ENCODE peak calls at places on chromosomes 6 and 20, in eight cellular contexts. A, Q, M, U, Y, H, D and G are unnamed samples.
A peak's percentile ranks its signal among the peaks of the same experiment; 100 is the strongest.

GRCh38 chr6:25971187-25971811 is 8.7 kb downstream of the TRIM38 start:
- DNase-seq in M (no peak), U (no peak), Y (peak; percentile 47), Q (no peak), H (peak; percentile 74), A (no peak), D (peak; percentile 95), G (no peak)

GRCh38 chr6:131470549-131470948 is 102.5 kb upstream of the ARG1 start:
- DNase-seq in U (no peak), D (no peak), H (no peak), A (no peak), Q (no peak), M (peak; percentile 50), Y (no peak), G (no peak)

GRCh38 chr20:57622579-57623381 is 2.6 kb upstream of the ZBP1 start:
- DNase-seq in M (no peak), Q (peak; percentile 80), H (peak; percentile 80), D (peak; percentile 79), U (peak; percentile 84), A (peak; percentile 48), Y (peak; percentile 26), G (peak; percentile 100)

GRCh38 chr6:43013020-43013842 is 515 bp downstream of the MEA1 start:
- DNase-seq in Y (no peak), H (no peak), A (no peak), D (peak; percentile 34), M (no peak), Q (no peak), U (no peak), G (no peak)

GRCh38 chr20:44056010-44056698 is 130.8 kb downstream of the JPH2 start:
- DNase-seq in A (peak; percentile 22), H (no peak), U (no peak), Y (no peak), D (no peak), M (no peak), Q (peak; percentile 55), G (peak; percentile 70)

GRCh38 chr6:168506460-168506859 is 65.5 kb downstream of the SMOC2 start:
- DNase-seq in A (no peak), U (no peak), Y (no peak), M (no peak), H (no peak), D (no peak), Q (no peak), G (no peak)

GRCh38 chr6:6546318-6547110 is 42.0 kb upstream of the LY86 start:
- DNase-seq in Q (peak; percentile 73), M (peak; percentile 69), U (peak; percentile 83), A (peak; percentile 6), H (peak; percentile 84), Y (peak; percentile 24), D (peak; percentile 37), G (no peak)

GRCh38 chr20:56285496-56285895 is 37.0 kb downstream of the MC3R start:
- DNase-seq in Q (no peak), D (no peak), U (no peak), H (no peak), A (no peak), Y (no peak), M (no peak), G (no peak)

GRCh38 chr20:6277661-6278060 is 154.8 kb upstream of the FERMT1 start:
- DNase-seq in A (no peak), Y (no peak), U (no peak), Q (no peak), H (no peak), D (no peak), M (no peak), G (no peak)

GRCh38 chr20:49219924-49220831 is 962 bp downstream of the DDX27 start:
- DNase-seq in Q (no peak), D (no peak), H (no peak), Y (no peak), A (no peak), U (peak; percentile 73), M (no peak), G (no peak)

GRCh38 chr20:8190043-8190880 is 58.2 kb downstream of the PLCB1 start:
- DNase-seq in Y (no peak), H (no peak), U (no peak), A (no peak), M (no peak), D (no peak), Q (no peak), G (no peak)

GRCh38 chr6:81995548-81996289 is 243.2 kb upstream of the TENT5A start:
- DNase-seq in H (no peak), A (no peak), M (no peak), Q (no peak), D (peak; percentile 78), Y (no peak), U (no peak), G (no peak)

GRCh38 chr6:125804264-125804663 is 13.5 kb downstream of the NCOA7 start:
- DNase-seq in M (no peak), A (peak; percentile 32), Q (no peak), H (no peak), D (no peak), U (no peak), Y (no peak), G (no peak)

GRCh38 chr6:36731622-36732310 is 34.1 kb downstream of the RAB44 start:
- DNase-seq in A (no peak), Q (no peak), D (no peak), M (peak; percentile 28), U (no peak), Y (no peak), H (peak; percentile 57), G (no peak)

GRCh38 chr6:127907960-127908640 is 7.2 kb upstream of the THEMIS start:
- DNase-seq in U (no peak), D (no peak), H (no peak), M (no peak), A (peak; percentile 22), Q (no peak), Y (no peak), G (no peak)
- H3K27ac ChIP-seq in U (no peak overlapping the region), D (no peak overlapping the region), H (no peak overlapping the region), M (no peak overlapping the region), A (peak overlapping the region; percentile 74), Q (no peak overlapping the region), Y (no peak overlapping the region), G (no peak overlapping the region)

GRCh38 chr6:146916435-146917015 is 287.7 kb upstream of the STXBP5 start:
- DNase-seq in A (no peak), Q (no peak), M (no peak), Y (no peak), U (no peak), D (no peak), H (no peak), G (no peak)
- H3K27ac ChIP-seq in A (no peak overlapping the region), Q (no peak overlapping the region), M (no peak overlapping the region), Y (no peak overlapping the region), U (no peak overlapping the region), D (peak overlapping the region; percentile 100), H (no peak overlapping the region), G (peak overlapping the region; percentile 99)

GRCh38 chr20:25100914-25101313 is 19.0 kb upstream of the VSX1 start:
- DNase-seq in Q (no peak), M (no peak), D (no peak), Y (no peak), U (no peak), A (no peak), H (no peak), G (no peak)

GRCh38 chr20:25103526-25103925 is 21.6 kb upstream of the VSX1 start:
- DNase-seq in M (no peak), D (no peak), H (no peak), A (no peak), U (no peak), Q (no peak), Y (no peak), G (no peak)

DNA sequence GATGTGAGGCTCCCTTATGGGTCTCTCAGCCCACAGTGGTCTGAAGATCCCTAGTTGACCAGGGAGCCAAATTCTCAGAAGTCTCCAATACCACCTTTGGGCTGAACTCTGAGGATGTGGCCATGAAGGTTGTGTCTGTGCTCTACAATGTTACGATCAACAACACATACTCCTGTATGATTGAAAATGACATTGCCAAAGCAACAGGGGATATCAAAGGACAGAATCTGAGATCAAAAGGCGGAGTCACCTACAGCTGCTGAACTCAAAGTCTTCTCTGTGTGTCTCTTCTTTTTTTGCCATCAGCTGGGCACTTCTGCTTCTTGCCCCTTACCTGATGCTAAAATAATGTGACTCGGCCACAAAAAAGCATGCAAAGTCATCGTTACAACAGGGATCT is 17.6 kb upstream of the VSX1 start:
- DNase-seq in Y (no peak), A (no peak), H (no peak), D (no peak), U (no peak), Q (no peak), M (no peak), G (no peak)
- H3K27ac ChIP-seq in Y (no peak overlapping the region), A (no peak overlapping the region), H (no peak overlapping the region), D (no peak overlapping the region), U (no peak overlapping the region), Q (no peak overlapping the region), M (no peak overlapping the region), G (no peak overlapping the region)

GRCh38 chr6:157079774-157080173 is 243.5 kb downstream of the TMEM242 start:
- DNase-seq in U (no peak), Q (no peak), M (no peak), Y (no peak), D (no peak), A (no peak), H (no peak), G (no peak)
- H3K27ac ChIP-seq in U (no peak overlapping the region), Q (no peak overlapping the region), M (no peak overlapping the region), Y (no peak overlapping the region), D (no peak overlapping the region), A (no peak overlapping the region), H (no peak overlapping the region), G (no peak overlapping the region)

GRCh38 chr6:11278207-11278559 is 45.7 kb upstream of the NEDD9 start:
- DNase-seq in D (no peak), M (no peak), A (no peak), Q (no peak), U (no peak), Y (no peak), H (no peak), G (no peak)
- H3K27ac ChIP-seq in D (no peak overlapping the region), M (no peak overlapping the region), A (peak overlapping the region; percentile 52), Q (peak overlapping the region; percentile 68), U (no peak overlapping the region), Y (no peak overlapping the region), H (no peak overlapping the region), G (peak overlapping the region; percentile 49)